ENCODE peak calls at places on chromosomes 6 and 20, in nine cellular contexts. One of them, this sample, is unnamed.

GRCh38 chr6:42292002-42292735 is 74.5 kb upstream of the MRPS10 start:
- DNase-seq in smooth muscle cell of the brain vasculature: no peak
- DNase-seq in NCI-H2081: no peak
- DNase-seq in NAMALWA: no peak
- DNase-seq in Kasumi-1: no peak
- DNase-seq in fibroblast of the aortic adventitia: peak
- DNase-seq in activated CD4-positive, CD25-positive, alpha-beta regulatory T cell: no peak
- DNase-seq in MV-4-11: peak
- DNase-seq in stimulated activated CD4-positive, alpha-beta T cell treated with anti-CD3 and anti-CD28 coated beads, Interleukin-1b, Interleukin-23, amount 100 ng/mL, for 1 hour: no peak
- DNase-seq in this sample: no peak

GRCh38 chr6:117771403-117771802 is 96.1 kb downstream of the NUS1 start:
- DNase-seq in smooth muscle cell of the brain vasculature: no peak
- DNase-seq in NCI-H2081: no peak
- DNase-seq in NAMALWA: peak
- DNase-seq in Kasumi-1: peak
- DNase-seq in fibroblast of the aortic adventitia: no peak
- DNase-seq in activated CD4-positive, CD25-positive, alpha-beta regulatory T cell: no peak
- DNase-seq in MV-4-11: peak
- DNase-seq in stimulated activated CD4-positive, alpha-beta T cell treated with anti-CD3 and anti-CD28 coated beads, Interleukin-1b, Interleukin-23, amount 100 ng/mL, for 1 hour: no peak
- DNase-seq in this sample: no peak

GRCh38 chr6:13759025-13759424 is 47.4 kb upstream of the RANBP9 start:
- DNase-seq in smooth muscle cell of the brain vasculature: no peak
- DNase-seq in NCI-H2081: no peak
- DNase-seq in NAMALWA: no peak
- DNase-seq in Kasumi-1: no peak
- DNase-seq in fibroblast of the aortic adventitia: no peak
- DNase-seq in activated CD4-positive, CD25-positive, alpha-beta regulatory T cell: no peak
- DNase-seq in MV-4-11: no peak
- DNase-seq in stimulated activated CD4-positive, alpha-beta T cell treated with anti-CD3 and anti-CD28 coated beads, Interleukin-1b, Interleukin-23, amount 100 ng/mL, for 1 hour: no peak
- DNase-seq in this sample: no peak

GRCh38 chr6:135985471-135985870 is 134.0 kb downstream of the PDE7B start:
- DNase-seq in smooth muscle cell of the brain vasculature: no peak
- DNase-seq in NCI-H2081: no peak
- DNase-seq in NAMALWA: no peak
- DNase-seq in Kasumi-1: no peak
- DNase-seq in fibroblast of the aortic adventitia: peak
- DNase-seq in activated CD4-positive, CD25-positive, alpha-beta regulatory T cell: no peak
- DNase-seq in MV-4-11: no peak
- DNase-seq in stimulated activated CD4-positive, alpha-beta T cell treated with anti-CD3 and anti-CD28 coated beads, Interleukin-1b, Interleukin-23, amount 100 ng/mL, for 1 hour: no peak
- DNase-seq in this sample: no peak

GRCh38 chr20:63657260-63657936 is 714 bp upstream of the RTEL1 start:
- DNase-seq in smooth muscle cell of the brain vasculature: no peak
- DNase-seq in NCI-H2081: no peak
- DNase-seq in NAMALWA: no peak
- DNase-seq in Kasumi-1: no peak
- DNase-seq in fibroblast of the aortic adventitia: no peak
- DNase-seq in activated CD4-positive, CD25-positive, alpha-beta regulatory T cell: no peak
- DNase-seq in MV-4-11: peak
- DNase-seq in stimulated activated CD4-positive, alpha-beta T cell treated with anti-CD3 and anti-CD28 coated beads, Interleukin-1b, Interleukin-23, amount 100 ng/mL, for 1 hour: no peak
- DNase-seq in this sample: no peak

GRCh38 chr20:24668791-24669190 is 199.4 kb downstream of the SYNDIG1 start:
- DNase-seq in smooth muscle cell of the brain vasculature: no peak
- DNase-seq in NCI-H2081: no peak
- DNase-seq in NAMALWA: no peak
- DNase-seq in Kasumi-1: no peak
- DNase-seq in fibroblast of the aortic adventitia: no peak
- DNase-seq in activated CD4-positive, CD25-positive, alpha-beta regulatory T cell: no peak
- DNase-seq in MV-4-11: no peak
- DNase-seq in stimulated activated CD4-positive, alpha-beta T cell treated with anti-CD3 and anti-CD28 coated beads, Interleukin-1b, Interleukin-23, amount 100 ng/mL, for 1 hour: no peak
- DNase-seq in this sample: no peak

GRCh38 chr20:49814057-49814675 is 1.5 kb downstream of the SLC9A8 start:
- DNase-seq in smooth muscle cell of the brain vasculature: no peak
- DNase-seq in NCI-H2081: peak
- DNase-seq in NAMALWA: no peak
- DNase-seq in Kasumi-1: no peak
- DNase-seq in fibroblast of the aortic adventitia: no peak
- DNase-seq in activated CD4-positive, CD25-positive, alpha-beta regulatory T cell: no peak
- DNase-seq in MV-4-11: peak
- DNase-seq in stimulated activated CD4-positive, alpha-beta T cell treated with anti-CD3 and anti-CD28 coated beads, Interleukin-1b, Interleukin-23, amount 100 ng/mL, for 1 hour: no peak
- DNase-seq in this sample: no peak

GRCh38 chr6:5179917-5180316 is 80.8 kb downstream of the LYRM4 start:
- DNase-seq in smooth muscle cell of the brain vasculature: no peak
- DNase-seq in NCI-H2081: no peak
- DNase-seq in NAMALWA: no peak
- DNase-seq in Kasumi-1: no peak
- DNase-seq in fibroblast of the aortic adventitia: no peak
- DNase-seq in activated CD4-positive, CD25-positive, alpha-beta regulatory T cell: no peak
- DNase-seq in MV-4-11: no peak
- DNase-seq in stimulated activated CD4-positive, alpha-beta T cell treated with anti-CD3 and anti-CD28 coated beads, Interleukin-1b, Interleukin-23, amount 100 ng/mL, for 1 hour: no peak
- DNase-seq in this sample: no peak

GRCh38 chr6:139442188-139442625 is 67.8 kb upstream of the CITED2 start:
- DNase-seq in smooth muscle cell of the brain vasculature: no peak
- DNase-seq in NCI-H2081: no peak
- DNase-seq in NAMALWA: no peak
- DNase-seq in Kasumi-1: peak
- DNase-seq in fibroblast of the aortic adventitia: no peak
- DNase-seq in activated CD4-positive, CD25-positive, alpha-beta regulatory T cell: no peak
- DNase-seq in MV-4-11: peak
- DNase-seq in stimulated activated CD4-positive, alpha-beta T cell treated with anti-CD3 and anti-CD28 coated beads, Interleukin-1b, Interleukin-23, amount 100 ng/mL, for 1 hour: no peak
- DNase-seq in this sample: no peak

GRCh38 chr6:151869345-151869744 is 61.9 kb downstream of the ESR1 start:
- DNase-seq in smooth muscle cell of the brain vasculature: no peak
- DNase-seq in NCI-H2081: no peak
- DNase-seq in NAMALWA: no peak
- DNase-seq in Kasumi-1: no peak
- DNase-seq in fibroblast of the aortic adventitia: peak
- DNase-seq in activated CD4-positive, CD25-positive, alpha-beta regulatory T cell: no peak
- DNase-seq in MV-4-11: no peak
- DNase-seq in stimulated activated CD4-positive, alpha-beta T cell treated with anti-CD3 and anti-CD28 coated beads, Interleukin-1b, Interleukin-23, amount 100 ng/mL, for 1 hour: no peak
- DNase-seq in this sample: no peak

This sample was measured in NCI-H345.